ENCODE peak calls at places on chromosome 22, in nine cellular contexts. H is lower leg skin, X is kidney, T is AG04449, M is PC-3, K is fibroblast of mammary gland, E is stomach, Q is MM.1S, G is RWPE1. A is an unnamed sample.

GRCh38 chr22:35899736-35900135 is 128.9 kb downstream of the RBFOX2 start:
- DNase-seq in K (no peak), T (no peak), Q (no peak), E (no peak), X (no peak), H (no peak), G (no peak), M (no peak), A (no peak)

GRCh38 chr22:45608763-45609180 is 62.9 kb upstream of the ATXN10 start:
- DNase-seq in E (no peak), X (peak), Q (peak), M (peak), T (peak), H (no peak), K (peak), G (no peak), A (no peak)

GRCh38 chr22:37472418-37473006 is 13.7 kb downstream of the MFNG start:
- DNase-seq in Q (no peak), K (peak), M (peak), H (no peak), T (no peak), X (peak), E (peak), G (peak), A (no peak)

GRCh38 chr22:46453006-46453828 is 84.2 kb downstream of the CELSR1 start:
- DNase-seq in M (no peak), H (no peak), Q (no peak), T (no peak), G (peak), E (peak), K (no peak), X (peak), A (no peak)

GRCh38 chr22:22168190-22168940 is 76.2 kb upstream of the VPREB1 start:
- DNase-seq in G (no peak), E (no peak), T (no peak), H (no peak), X (no peak), M (peak), K (peak), Q (peak), A (no peak)

GRCh38 chr22:22855617-22856308 is 31.9 kb upstream of the IGLL5 start:
- DNase-seq in X (no peak), M (peak), E (no peak), Q (peak), G (peak), K (peak), H (no peak), T (no peak), A (no peak)

GRCh38 chr22:22463855-22464540 is 44.5 kb downstream of the ZNF280B start:
- DNase-seq in X (no peak), G (peak), H (no peak), T (no peak), E (peak), K (peak), M (peak), Q (peak), A (no peak)

GRCh38 chr22:46845281-46846153 is 83.1 kb downstream of the TBC1D22A start:
- DNase-seq in K (peak), X (no peak), Q (no peak), M (peak), E (no peak), T (no peak), G (no peak), H (peak), A (peak)

GRCh38 chr22:23084453-23085350 is 14.4 kb downstream of the GNAZ start:
- DNase-seq in M (no peak), K (no peak), X (no peak), G (no peak), Q (no peak), E (no peak), H (no peak), T (no peak), A (no peak)

GRCh38 chr22:23113067-23113846 is 28.5 kb downstream of the RSPH14 start:
- DNase-seq in E (no peak), X (no peak), Q (no peak), T (no peak), H (no peak), M (no peak), G (no peak), K (peak), A (no peak)

GRCh38 chr22:23132376-23133091 is 9.3 kb downstream of the RSPH14 start:
- DNase-seq in T (no peak), G (no peak), H (no peak), Q (no peak), K (no peak), X (peak), M (no peak), E (no peak), A (no peak)

GRCh38 chr22:43042101-43042780 is 27.3 kb upstream of the PACSIN2 start:
- DNase-seq in H (no peak), T (no peak), E (no peak), K (no peak), G (no peak), M (no peak), X (no peak), Q (peak), A (no peak)

GRCh38 chr22:45804986-45805325 is 133.3 kb downstream of the ATXN10 start:
- DNase-seq in T (peak), Q (no peak), X (no peak), E (no peak), K (peak), M (peak), G (peak), H (no peak), A (no peak)

GRCh38 chr22:38490915-38491314 is 15.2 kb downstream of the DDX17 start:
- DNase-seq in K (peak), E (peak), Q (no peak), G (no peak), M (no peak), T (no peak), X (peak), H (no peak), A (no peak)

GRCh38 chr22:38494498-38494897 is 11.6 kb downstream of the DDX17 start:
- DNase-seq in K (no peak), G (no peak), T (peak), X (no peak), Q (no peak), M (no peak), H (no peak), E (no peak), A (no peak)

GRCh38 chr22:38491707-38492348 is 14.3 kb downstream of the DDX17 start:
- DNase-seq in G (no peak), X (no peak), E (no peak), T (no peak), H (no peak), Q (no peak), M (no peak), K (no peak), A (no peak)

GRCh38 chr22:38497869-38498268 is 8.2 kb downstream of the DDX17 start:
- DNase-seq in Q (no peak), X (no peak), G (no peak), E (no peak), T (no peak), K (no peak), M (no peak), H (no peak), A (no peak)

DNA sequence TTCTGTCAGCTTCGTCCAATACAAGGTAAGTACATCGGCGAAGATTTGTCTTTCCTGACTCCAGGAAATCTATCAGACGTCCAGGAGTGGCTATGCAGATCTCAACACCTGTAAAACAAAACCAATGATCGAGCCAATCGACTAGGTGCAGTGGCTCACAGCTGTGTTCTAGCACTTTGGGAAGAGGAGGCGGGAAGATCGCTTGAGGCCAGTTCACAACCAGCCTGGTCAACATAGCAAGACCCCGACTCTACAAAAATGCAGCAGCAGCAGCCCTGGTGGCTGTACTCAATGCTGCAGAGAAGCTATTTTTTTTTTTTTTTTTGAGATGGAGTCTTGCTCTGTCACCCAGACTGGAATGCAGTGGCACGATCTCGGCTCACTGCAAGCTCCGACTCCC is 11.2 kb downstream of the DDX17 start:
- DNase-seq in Q (no peak), M (no peak), G (no peak), H (no peak), T (no peak), E (no peak), K (no peak), X (no peak), A (no peak)
- TF ChIP-seq CTCF in Q (no peak), M (no peak), G (no peak), H (no peak), T (no peak), E (no peak), K (no peak), X (peak), A (no peak)

GRCh38 chr22:24972369-24972768 is 19.9 kb downstream of the KIAA1671 start:
- DNase-seq in K (no peak), H (no peak), G (no peak), X (no peak), M (no peak), Q (no peak), E (no peak), T (no peak), A (no peak)

GRCh38 chr22:24975125-24975640 is 22.7 kb downstream of the KIAA1671 start:
- DNase-seq in K (no peak), E (no peak), M (no peak), G (no peak), X (no peak), T (no peak), H (no peak), Q (no peak), A (no peak)

GRCh38 chr22:24975813-24976341 is 23.4 kb downstream of the KIAA1671 start:
- DNase-seq in X (peak), M (no peak), Q (no peak), E (no peak), G (no peak), T (no peak), H (no peak), K (peak), A (no peak)

GRCh38 chr22:24976442-24977218 is 24.1 kb downstream of the KIAA1671 start:
- DNase-seq in G (no peak), E (no peak), K (no peak), H (no peak), T (no peak), Q (no peak), X (no peak), M (no peak), A (no peak)

DNA sequence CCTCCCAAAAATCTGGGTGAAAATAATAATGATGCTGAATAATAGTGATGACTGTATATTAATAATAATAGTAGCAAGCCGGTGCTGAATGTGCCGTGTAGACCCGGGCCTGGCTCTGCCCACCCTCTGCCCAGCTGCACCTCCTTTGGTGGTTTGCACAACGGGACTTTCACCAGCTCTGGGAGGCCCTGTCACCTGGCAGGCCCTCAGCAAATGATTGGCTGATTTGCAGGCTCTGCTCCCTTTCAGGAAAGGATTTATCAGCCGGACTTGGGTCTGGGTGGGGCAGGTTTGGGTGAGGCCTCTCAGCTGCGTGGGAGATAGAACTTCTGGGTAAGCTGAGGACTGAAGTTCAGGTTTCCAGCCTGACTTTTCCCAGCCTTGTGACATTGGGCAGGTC is 21.4 kb downstream of the KIAA1671 start:
- DNase-seq in G (no peak), E (peak), X (no peak), H (no peak), Q (no peak), T (no peak), K (no peak), M (no peak), A (no peak)
- TF ChIP-seq CTCF in G (no peak), E (no peak), X (no peak), H (no peak), Q (no peak), T (no peak), K (no peak), M (no peak), A (no peak)

GRCh38 chr22:24325105-24325757 is 54.6 kb downstream of the SPECC1L start:
- DNase-seq in T (peak), E (no peak), H (no peak), X (no peak), Q (peak), G (peak), M (peak), K (peak), A (no peak)
- TF ChIP-seq CTCF in T (peak), E (peak), H (no peak), X (peak), Q (peak), G (peak), M (peak), K (peak), A (peak)

GRCh38 chr22:41197046-41197807 is 7.9 kb upstream of the L3MBTL2 start:
- DNase-seq in M (peak), H (peak), Q (peak), T (no peak), X (peak), G (peak), E (peak), K (peak), A (peak)
- TF ChIP-seq CTCF in M (no peak), H (no peak), Q (peak), T (peak), X (peak), G (no peak), E (peak), K (no peak), A (no peak)

GRCh38 chr22:19495562-19496323 is 16.0 kb downstream of the CDC45 start:
- DNase-seq in K (peak), G (no peak), H (no peak), Q (no peak), E (no peak), X (no peak), M (peak), T (no peak), A (no peak)
- TF ChIP-seq CTCF in K (peak), G (no peak), H (no peak), Q (no peak), E (peak), X (peak), M (peak), T (peak), A (peak)

GRCh38 chr22:32205974-32206773 is 1.3 kb upstream of the RFPL2 start:
- DNase-seq in M (no peak), E (no peak), K (no peak), T (no peak), H (no peak), Q (no peak), G (no peak), X (no peak), A (no peak)
- TF ChIP-seq CTCF in M (no peak), E (no peak), K (no peak), T (no peak), H (no peak), Q (no peak), G (no peak), X (no peak), A (no peak)